ENCODE peak calls at places on chromosomes 11 and 22, in eight cellular contexts. J is MM.1S, P is OCI-LY7, Z is PC-3, C is HCT116, Q is GM23338, T is hepatocyte, E is SK-N-SH. Y is an unnamed sample. For H3K4me1, the result is how much of the 10 kb centered on the place peaks cover.

GRCh38 chr11:94193288-94193687 is 64.6 kb downstream of the PANX1 start:
- DNase-seq in J (no peak), P (no peak), Z (peak), C (no peak), Q (no peak), T (no peak), E (no peak), Y (no peak)

GRCh38 chr11:130174642-130175041 is 15.1 kb downstream of the ST14 start:
- DNase-seq in J (no peak), P (no peak), Z (no peak), C (no peak), Q (no peak), T (no peak), E (no peak), Y (no peak)

GRCh38 chr11:29210426-29210825 is 806.4 kb downstream of the KCNA4 start:
- DNase-seq in J (no peak), P (no peak), Z (no peak), C (no peak), Q (no peak), T (no peak), E (no peak), Y (no peak)

GRCh38 chr11:115990004-115990447 is 485.8 kb upstream of the CADM1 start:
- DNase-seq in J (no peak), P (peak), Z (no peak), C (no peak), Q (peak), T (peak), E (peak), Y (peak)

GRCh38 chr11:111939836-111940604 is 2.9 kb downstream of the DIXDC1 start:
- DNase-seq in J (no peak), P (no peak), Z (peak), C (no peak), Q (no peak), T (no peak), E (peak), Y (no peak)

GRCh38 chr22:25492950-25493790 is 71.3 kb upstream of the GRK3 start:
- DNase-seq in J (no peak), P (no peak), Z (no peak), C (no peak), Q (no peak), T (no peak), E (peak), Y (no peak)

GRCh38 chr11:65782816-65783228 is 2.0 kb upstream of the AP5B1 start:
- DNase-seq in J (peak), P (no peak), Z (no peak), C (no peak), Q (no peak), T (peak), E (peak), Y (no peak)

GRCh38 chr11:75476716-75477613 is 44.0 kb upstream of the KLHL35 start:
- DNase-seq in J (no peak), P (no peak), Z (no peak), C (no peak), Q (no peak), T (no peak), E (no peak), Y (no peak)

GRCh38 chr11:103730151-103730940 is 306.1 kb upstream of the DDI1 start:
- DNase-seq in J (no peak), P (no peak), Z (peak), C (no peak), Q (no peak), T (no peak), E (no peak), Y (peak)

GRCh38 chr11:104005234-104005855 is 31.1 kb upstream of the DDI1 start:
- DNase-seq in J (no peak), P (no peak), Z (peak), C (no peak), Q (no peak), T (no peak), E (no peak), Y (no peak)

GRCh38 chr11:134026655-134027343 is 42.1 kb upstream of the JAM3 start:
- DNase-seq in J (no peak), P (no peak), Z (no peak), C (no peak), Q (peak), T (no peak), E (peak), Y (peak)

GRCh38 chr11:131186629-131187075 is 183.8 kb upstream of the NTM start:
- DNase-seq in J (peak), P (no peak), Z (no peak), C (no peak), Q (peak), T (no peak), E (no peak), Y (peak)

GRCh38 chr22:28906312-28906711 is 22.9 kb downstream of the ZNRF3 start:
- DNase-seq in J (peak), P (no peak), Z (no peak), C (no peak), Q (no peak), T (no peak), E (no peak), Y (no peak)

GRCh38 chr22:27986459-27986858 is 67.4 kb upstream of the PITPNB start:
- DNase-seq in J (no peak), P (no peak), Z (no peak), C (no peak), Q (no peak), T (no peak), E (no peak), Y (no peak)

GRCh38 chr22:38697055-38697980 is 3.4 kb downstream of the JOSD1 start:
- DNase-seq in J (no peak), P (no peak), Z (peak), C (no peak), Q (no peak), T (peak), E (no peak), Y (peak)

GRCh38 chr22:38413085-38414008 is 41.7 kb downstream of the KCNJ4 start:
- DNase-seq in J (no peak), P (no peak), Z (no peak), C (no peak), Q (no peak), T (peak), E (no peak), Y (no peak)

GRCh38 chr22:45112136-45112879 is 51.4 kb upstream of the NUP50 start:
- DNase-seq in J (no peak), P (no peak), Z (peak), C (no peak), Q (no peak), T (no peak), E (no peak), Y (no peak)

GRCh38 chr11:131198646-131199285 is 171.6 kb upstream of the NTM start:
- DNase-seq in J (no peak), P (no peak), Z (no peak), C (no peak), Q (no peak), T (no peak), E (peak), Y (no peak)

GRCh38 chr22:19149047-19149883 is 827 bp downstream of the GSC2 start:
- DNase-seq in J (no peak), P (no peak), Z (no peak), C (no peak), Q (peak), T (no peak), E (peak), Y (peak)

GRCh38 chr11:73348838-73349237 is 27.4 kb upstream of the RELT start:
- DNase-seq in J (no peak), P (no peak), Z (no peak), C (no peak), Q (no peak), T (no peak), E (no peak), Y (no peak)

GRCh38 chr11:199004-199581 is 6.2 kb downstream of the SCGB1C1 start:
- DNase-seq in J (no peak), P (no peak), Z (no peak), C (no peak), Q (no peak), T (no peak), E (no peak), Y (no peak)

GRCh38 chr11:128506384-128506783 is 81.0 kb downstream of the ETS1 start:
- DNase-seq in J (no peak), P (no peak), Z (no peak), C (no peak), Q (no peak), T (no peak), E (no peak), Y (no peak)

GRCh38 chr11:66548774-66549630 is 2.3 kb downstream of the ACTN3 start:
- DNase-seq in J (no peak), P (no peak), Z (no peak), C (no peak), Q (peak), T (no peak), E (no peak), Y (no peak)

GRCh38 chr22:22666307-22667091 is 22.1 kb downstream of the GGTLC2 start:
- DNase-seq in J (peak), P (peak), Z (peak), C (no peak), Q (peak), T (peak), E (no peak), Y (peak)

GRCh38 chr11:124285610-124286344 is 28.0 kb downstream of the OR8D1 start:
- DNase-seq in J (no peak), P (no peak), Z (peak), C (no peak), Q (no peak), T (no peak), E (no peak), Y (no peak)

GRCh38 chr11:89125298-89125697 is 52.4 kb upstream of the TYR start:
- DNase-seq in J (no peak), P (no peak), Z (no peak), C (no peak), Q (peak), T (no peak), E (no peak), Y (peak)

GRCh38 chr11:28621648-28622215 is 513.5 kb downstream of the METTL15 start:
- DNase-seq in J (no peak), P (no peak), Z (no peak), C (no peak), Q (no peak), T (no peak), E (no peak), Y (no peak)

GRCh38 chr11:102794382-102794781 is 3.6 kb downstream of the MMP1 start:
- DNase-seq in J (peak), P (peak), Z (peak), C (peak), Q (peak), T (peak), E (peak), Y (peak)

GRCh38 chr11:102413497-102413896 is 39.1 kb downstream of the TMEM123 start:
- DNase-seq in J (no peak), P (no peak), Z (no peak), C (no peak), Q (no peak), T (no peak), E (no peak), Y (no peak)

GRCh38 chr11:47979378-47980092 is 824 bp upstream of the PTPRJ start:
- DNase-seq in J (no peak), P (no peak), Z (no peak), C (no peak), Q (peak), T (no peak), E (peak), Y (no peak)

GRCh38 chr11:72876147-72876546 is 61.9 kb downstream of the ATG16L2 start:
- DNase-seq in J (no peak), P (no peak), Z (no peak), C (no peak), Q (no peak), T (no peak), E (no peak), Y (no peak)

GRCh38 chr11:8206251-8207079 is 37.6 kb upstream of the RIC3 start:
- DNase-seq in J (no peak), P (no peak), Z (no peak), C (no peak), Q (peak), T (no peak), E (peak), Y (peak)

GRCh38 chr11:76243157-76243556 is 36.9 kb upstream of the WNT11 start:
- DNase-seq in J (no peak), P (no peak), Z (no peak), C (no peak), Q (peak), T (no peak), E (peak), Y (peak)

DNA sequence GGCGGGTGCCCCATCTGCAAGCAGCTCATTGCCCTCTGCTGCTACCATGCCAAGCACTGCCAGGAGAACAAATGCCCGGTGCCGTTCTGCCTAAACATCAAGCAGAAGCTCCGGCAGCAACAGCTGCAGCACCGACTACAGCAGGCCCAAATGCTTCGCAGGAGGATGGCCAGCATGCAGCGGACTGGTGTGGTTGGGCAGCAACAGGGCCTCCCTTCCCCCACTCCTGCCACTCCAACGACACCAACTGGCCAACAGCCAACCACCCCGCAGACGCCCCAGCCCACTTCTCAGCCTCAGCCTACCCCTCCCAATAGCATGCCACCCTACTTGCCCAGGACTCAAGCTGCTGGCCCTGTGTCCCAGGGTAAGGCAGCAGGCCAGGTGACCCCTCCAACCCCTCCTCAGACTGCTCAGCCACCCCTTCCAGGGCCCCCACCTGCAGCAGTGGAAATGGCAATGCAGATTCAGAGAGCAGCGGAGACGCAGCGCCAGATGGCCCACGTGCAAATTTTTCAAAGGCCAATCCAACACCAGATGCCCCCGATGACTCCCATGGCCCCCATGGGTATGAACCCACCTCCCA is 28.0 kb upstream of the L3MBTL2 start:
- DNase-seq in J (no peak), P (no peak), Z (no peak), C (no peak), Q (no peak), T (no peak), E (no peak), Y (no peak)
- TF ChIP-seq EZH2phosphoT487 in J (no peak), P (no peak), Z (no peak), C (no peak), Q (no peak), T (no peak), E (no peak), Y (no peak)

GRCh38 chr11:63916837-63917684 is at the start of gene RCOR2:
- DNase-seq in J (peak), P (peak), Z (peak), C (no peak), Q (peak), T (peak), E (peak), Y (peak)
- H3K4me1 ChIP-seq in J (under half), P (under half), Z (under half), C (half or more), Q (under half), T (half or more), E (under half), Y (half or more)

GRCh38 chr22:32378703-32379272 is 21.1 kb downstream of the RFPL3 start:
- DNase-seq in J (no peak), P (peak), Z (peak), C (peak), Q (peak), T (peak), E (peak), Y (peak)
- TF ChIP-seq CTCF in J (peak), P (peak), Z (peak), C (peak), Q (peak), T (peak), E (peak), Y (peak)

GRCh38 chr11:3020011-3020410 is 27.9 kb upstream of the NAP1L4 start:
- DNase-seq in J (no peak), P (no peak), Z (no peak), C (no peak), Q (no peak), T (no peak), E (no peak), Y (no peak)
- TF ChIP-seq EZH2phosphoT487 in J (no peak), P (no peak), Z (no peak), C (no peak), Q (no peak), T (no peak), E (no peak), Y (no peak)

GRCh38 chr11:10307411-10308207 is 2.7 kb downstream of the ADM start:
- DNase-seq in J (peak), P (peak), Z (peak), C (peak), Q (peak), T (peak), E (peak), Y (peak)
- H3K4me1 ChIP-seq in J (under half), P (half or more), Z (under half), C (half or more), Q (under half), T (under half), E (under half), Y (under half)

DNA sequence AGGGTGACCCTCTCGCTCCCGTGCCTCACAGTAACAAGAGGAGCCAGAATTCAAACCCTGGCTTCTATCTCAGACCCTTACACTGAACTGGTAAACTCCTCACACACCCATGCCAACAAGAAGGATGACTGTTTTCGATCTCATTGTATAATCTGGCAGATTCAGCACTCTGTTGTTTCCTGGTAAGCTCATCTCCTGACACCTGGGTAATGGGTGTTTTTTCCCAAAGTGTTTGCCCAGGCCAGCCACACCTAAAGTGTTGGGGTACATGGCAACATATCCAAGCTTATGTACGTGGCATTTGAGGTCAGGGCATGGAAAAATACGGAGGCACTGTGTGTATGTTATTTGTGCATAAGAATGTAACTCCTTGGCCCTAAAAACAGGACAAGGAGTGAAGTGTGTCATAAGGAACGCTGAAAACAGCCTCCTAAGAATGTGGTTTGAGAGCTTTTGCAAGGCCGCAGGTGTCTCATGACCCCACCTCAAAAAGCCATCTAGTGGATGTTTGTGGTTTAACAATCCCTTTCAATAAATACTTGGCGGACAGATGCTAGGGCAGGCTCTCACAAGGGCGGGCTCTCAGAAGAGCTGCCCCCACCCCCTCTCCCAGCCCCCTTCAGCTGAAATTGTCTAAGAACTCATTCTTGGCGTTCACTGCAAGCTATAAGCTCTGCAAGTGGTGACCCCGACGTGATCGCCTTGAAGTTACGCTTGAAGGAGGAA is at the start of gene MS4A15:
- DNase-seq in J (peak), P (peak), Z (peak), C (peak), Q (peak), T (peak), E (peak), Y (peak)
- TF ChIP-seq CTCF in J (peak), P (peak), Z (peak), C (peak), Q (peak), T (peak), E (peak), Y (peak)

GRCh38 chr11:11728371-11728770 is 106.6 kb upstream of the GALNT18 start:
- DNase-seq in J (no peak), P (no peak), Z (no peak), C (no peak), Q (no peak), T (no peak), E (no peak), Y (no peak)

GRCh38 chr11:11732116-11732515 is 109.7 kb upstream of the USP47 start:
- DNase-seq in J (no peak), P (no peak), Z (no peak), C (no peak), Q (no peak), T (no peak), E (no peak), Y (no peak)

GRCh38 chr11:11735586-11735985 is 106.2 kb upstream of the USP47 start:
- DNase-seq in J (no peak), P (no peak), Z (no peak), C (no peak), Q (peak), T (no peak), E (no peak), Y (peak)

GRCh38 chr11:11731311-11732083 is 109.7 kb upstream of the GALNT18 start:
- DNase-seq in J (no peak), P (no peak), Z (peak), C (peak), Q (no peak), T (no peak), E (no peak), Y (no peak)

GRCh38 chr11:11733246-11733763 is 108.5 kb upstream of the USP47 start:
- DNase-seq in J (no peak), P (no peak), Z (peak), C (no peak), Q (no peak), T (no peak), E (no peak), Y (no peak)
- TF ChIP-seq EZH2phosphoT487 in J (no peak), P (no peak), Z (no peak), C (no peak), Q (no peak), T (no peak), E (no peak), Y (no peak)

DNA sequence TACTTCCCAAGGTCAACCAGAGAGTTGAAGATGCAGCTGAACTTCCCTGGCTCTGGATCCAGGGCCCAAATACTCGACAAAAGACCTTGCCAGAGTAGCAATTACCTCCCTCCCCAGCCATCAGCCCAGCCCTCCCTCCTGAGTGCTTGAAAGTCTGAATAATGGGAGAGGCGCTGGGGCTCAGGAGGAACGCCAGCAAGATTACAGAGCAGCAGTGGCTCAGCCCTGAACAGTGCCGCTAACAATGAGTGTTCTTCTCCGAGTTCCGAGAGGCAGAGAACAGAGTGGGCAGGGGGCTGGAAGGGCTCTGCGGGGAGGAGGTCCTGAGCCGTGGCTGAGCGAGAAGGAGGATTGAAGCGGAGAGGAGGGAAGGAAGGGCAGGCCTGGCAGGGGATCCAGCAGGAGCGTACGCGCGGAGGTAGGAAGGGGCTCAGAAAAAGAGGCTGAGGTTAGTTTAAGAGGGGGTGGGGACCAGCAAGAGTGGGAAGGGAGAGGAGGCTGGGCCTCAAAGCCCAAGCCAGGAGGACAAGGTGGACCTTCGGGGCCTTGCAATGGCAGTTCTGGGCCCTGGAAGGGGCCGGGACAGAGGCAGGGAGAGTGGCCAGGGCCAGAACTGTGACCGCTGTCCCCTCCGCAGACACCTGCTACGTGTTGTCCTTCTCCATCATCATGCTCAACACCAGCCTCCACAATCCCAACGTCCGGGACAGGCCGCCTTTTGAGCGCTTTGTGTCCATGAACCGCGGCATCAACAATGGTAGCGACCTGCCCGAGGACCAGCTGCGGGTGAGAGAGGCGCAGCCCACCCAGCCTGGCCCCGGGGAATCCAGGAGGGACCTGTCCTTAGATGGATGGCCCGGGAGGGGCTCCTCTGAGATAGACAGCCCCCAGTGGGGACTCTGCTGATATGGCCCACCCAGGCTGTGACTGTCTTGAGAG is 20.6 kb downstream of the CYTH4 start:
- DNase-seq in J (no peak), P (no peak), Z (no peak), C (no peak), Q (no peak), T (no peak), E (no peak), Y (peak)
- H3K4me1 ChIP-seq in J (under half), P (under half), Z (under half), C (half or more), Q (under half), T (under half), E (under half), Y (under half)